ENCODE peak calls at places on chromosomes 12 and 14, in four cellular contexts. One of them, this sample, is unnamed.

GRCh38 chr14:77832301-77832700 is 32.4 kb downstream of the ADCK1 start:
- DNase-seq in A549: no peak
- DNase-seq in naive thymus-derived CD4-positive, alpha-beta T cell: no peak
- DNase-seq in left ventricle myocardium inferior: no peak
- DNase-seq in this sample: no peak

GRCh38 chr14:22653012-22653621 is 9.0 kb upstream of the OR6J1 start:
- DNase-seq in naive thymus-derived CD4-positive, alpha-beta T cell: peak
- DNase-seq in left ventricle myocardium inferior: peak
- DNase-seq in A549: peak
- DNase-seq in this sample: peak

GRCh38 chr12:100382327-100382726 is 25.5 kb downstream of the SLC17A8 start:
- DNase-seq in naive thymus-derived CD4-positive, alpha-beta T cell: no peak
- DNase-seq in A549: peak
- DNase-seq in left ventricle myocardium inferior: no peak
- DNase-seq in this sample: no peak

GRCh38 chr14:105050551-105050897 is 14.7 kb downstream of the GPR132 start:
- DNase-seq in A549: no peak
- DNase-seq in naive thymus-derived CD4-positive, alpha-beta T cell: no peak
- DNase-seq in left ventricle myocardium inferior: no peak
- DNase-seq in this sample: no peak

GRCh38 chr14:76204436-76205230 is 52.9 kb downstream of the GPATCH2L start:
- DNase-seq in left ventricle myocardium inferior: no peak
- DNase-seq in A549: no peak
- DNase-seq in naive thymus-derived CD4-positive, alpha-beta T cell: no peak
- DNase-seq in this sample: no peak

GRCh38 chr12:19220205-19220604 is 90.7 kb downstream of the PLEKHA5 start:
- DNase-seq in naive thymus-derived CD4-positive, alpha-beta T cell: no peak
- DNase-seq in A549: peak
- DNase-seq in left ventricle myocardium inferior: no peak
- DNase-seq in this sample: no peak

GRCh38 chr12:78753058-78753457 is 111.5 kb upstream of the SYT1 start:
- DNase-seq in naive thymus-derived CD4-positive, alpha-beta T cell: no peak
- DNase-seq in left ventricle myocardium inferior: no peak
- DNase-seq in A549: no peak
- DNase-seq in this sample: no peak

GRCh38 chr12:124992874-124993567 is 424 bp upstream of the BRI3BP start:
- DNase-seq in A549: peak
- DNase-seq in left ventricle myocardium inferior: no peak
- DNase-seq in naive thymus-derived CD4-positive, alpha-beta T cell: peak
- DNase-seq in this sample: peak

GRCh38 chr12:25797335-25797863 is 161.1 kb upstream of the RASSF8 start:
- DNase-seq in A549: no peak
- DNase-seq in left ventricle myocardium inferior: no peak
- DNase-seq in naive thymus-derived CD4-positive, alpha-beta T cell: no peak
- DNase-seq in this sample: no peak

GRCh38 chr12:3658327-3659163 is 94.4 kb downstream of the CRACR2A start:
- DNase-seq in naive thymus-derived CD4-positive, alpha-beta T cell: peak
- DNase-seq in left ventricle myocardium inferior: no peak
- DNase-seq in A549: no peak
- DNase-seq in this sample: peak

GRCh38 chr12:6140646-6141045 is 16.2 kb upstream of the VWF start:
- DNase-seq in A549: no peak
- DNase-seq in left ventricle myocardium inferior: no peak
- DNase-seq in naive thymus-derived CD4-positive, alpha-beta T cell: no peak
- DNase-seq in this sample: no peak

GRCh38 chr12:6146951-6147350 is 22.5 kb upstream of the VWF start:
- DNase-seq in naive thymus-derived CD4-positive, alpha-beta T cell: no peak
- DNase-seq in left ventricle myocardium inferior: no peak
- DNase-seq in A549: no peak
- DNase-seq in this sample: no peak

GRCh38 chr12:6146509-6146908 is 22.0 kb upstream of the VWF start:
- DNase-seq in A549: no peak
- DNase-seq in left ventricle myocardium inferior: no peak
- DNase-seq in naive thymus-derived CD4-positive, alpha-beta T cell: no peak
- DNase-seq in this sample: no peak

GRCh38 chr12:6145584-6145983 is 21.1 kb upstream of the VWF start:
- DNase-seq in left ventricle myocardium inferior: no peak
- DNase-seq in naive thymus-derived CD4-positive, alpha-beta T cell: no peak
- DNase-seq in A549: no peak
- DNase-seq in this sample: no peak

GRCh38 chr12:6141048-6141447 is 16.6 kb upstream of the VWF start:
- DNase-seq in A549: no peak
- DNase-seq in naive thymus-derived CD4-positive, alpha-beta T cell: peak
- DNase-seq in left ventricle myocardium inferior: no peak
- DNase-seq in this sample: no peak
- H3K27ac ChIP-seq in A549: no peak
- H3K27ac ChIP-seq in naive thymus-derived CD4-positive, alpha-beta T cell: peak
- H3K27ac ChIP-seq in left ventricle myocardium inferior: peak
- H3K27ac ChIP-seq in this sample: peak

DNA sequence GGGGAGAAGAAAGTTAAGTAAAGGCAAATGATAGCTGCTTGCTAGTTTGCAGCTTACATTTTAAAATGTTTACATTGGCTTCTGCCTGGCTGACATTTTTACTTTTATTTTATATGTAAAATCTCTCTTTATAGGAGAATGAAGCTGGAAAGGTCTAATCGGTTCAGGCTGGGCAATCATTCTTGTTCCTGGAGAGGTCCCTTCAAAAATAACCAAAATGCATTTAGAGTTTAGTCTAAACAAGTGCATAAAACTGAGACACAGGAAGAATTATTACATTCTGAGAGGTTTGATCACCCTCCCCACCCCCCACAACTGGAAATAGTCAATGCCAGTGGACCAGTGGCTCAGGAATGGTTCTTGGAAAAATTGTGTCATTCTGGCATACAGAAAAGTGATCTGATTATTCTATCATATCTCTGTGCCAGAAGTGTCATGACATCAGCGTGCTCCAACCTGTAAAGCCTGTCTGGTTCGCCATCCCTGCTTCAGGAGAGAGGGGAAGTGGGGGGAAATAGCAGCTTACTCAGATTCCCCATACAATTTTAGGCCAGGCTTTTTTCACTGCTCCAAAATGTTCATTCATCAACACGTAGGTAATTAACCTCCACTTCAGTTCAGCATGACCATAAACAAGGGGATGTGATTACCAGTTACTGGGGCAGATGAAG is 4.2 kb downstream of the PRICKLE1 start:
- DNase-seq in naive thymus-derived CD4-positive, alpha-beta T cell: no peak
- DNase-seq in A549: no peak
- DNase-seq in left ventricle myocardium inferior: no peak
- DNase-seq in this sample: no peak
- H3K4me3 ChIP-seq in naive thymus-derived CD4-positive, alpha-beta T cell: no peak
- H3K4me3 ChIP-seq in A549: no peak
- H3K4me3 ChIP-seq in left ventricle myocardium inferior: peak
- H3K4me3 ChIP-seq in this sample: no peak

DNA sequence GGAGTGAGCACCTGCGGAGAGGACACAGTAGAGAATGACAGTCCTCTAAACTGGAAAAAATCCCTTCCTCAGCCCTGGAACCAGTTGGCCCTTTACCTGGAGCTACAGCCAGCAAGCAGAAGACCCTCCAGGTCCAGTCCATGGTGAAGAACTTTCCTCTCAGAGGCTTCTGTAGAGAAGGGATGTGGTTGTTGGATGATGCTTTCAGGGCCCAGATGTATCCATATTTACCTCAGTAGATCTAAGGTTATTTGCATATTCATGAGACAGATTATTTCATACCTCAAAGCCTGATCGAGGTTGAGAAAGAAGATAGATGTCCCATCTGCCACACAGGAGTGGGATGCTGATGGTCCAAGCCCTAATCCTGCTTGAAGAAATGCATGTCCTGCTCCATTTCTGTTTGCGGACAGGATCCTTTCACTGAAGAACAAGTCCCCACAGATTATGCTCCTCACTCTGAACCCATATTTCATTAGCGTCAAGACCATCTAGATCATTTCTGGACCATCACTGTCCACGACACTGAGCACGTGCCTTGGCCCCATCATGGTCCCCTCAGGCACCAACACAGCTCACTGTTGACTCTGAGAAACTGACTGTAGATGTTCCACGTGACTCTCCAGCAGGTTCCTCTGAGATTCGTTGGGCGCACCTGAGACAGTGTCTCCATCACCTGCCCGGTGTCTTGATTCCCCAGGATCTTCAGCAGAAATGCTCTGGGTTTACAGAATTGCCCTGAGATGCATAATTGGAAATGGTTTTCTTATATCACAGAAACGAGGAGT is 985.2 kb downstream of the TMEM121 start:
- DNase-seq in A549: no peak
- DNase-seq in naive thymus-derived CD4-positive, alpha-beta T cell: no peak
- DNase-seq in left ventricle myocardium inferior: no peak
- DNase-seq in this sample: no peak
- H3K27ac ChIP-seq in A549: no peak
- H3K27ac ChIP-seq in naive thymus-derived CD4-positive, alpha-beta T cell: peak
- H3K27ac ChIP-seq in left ventricle myocardium inferior: no peak
- H3K27ac ChIP-seq in this sample: peak

GRCh38 chr14:21320913-21321312 is 41.0 kb downstream of the RPGRIP1 start:
- DNase-seq in left ventricle myocardium inferior: no peak
- DNase-seq in naive thymus-derived CD4-positive, alpha-beta T cell: no peak
- DNase-seq in A549: no peak
- DNase-seq in this sample: no peak
- H3K4me3 ChIP-seq in left ventricle myocardium inferior: no peak
- H3K4me3 ChIP-seq in naive thymus-derived CD4-positive, alpha-beta T cell: no peak
- H3K4me3 ChIP-seq in A549: no peak
- H3K4me3 ChIP-seq in this sample: no peak

GRCh38 chr12:41052441-41052840 is 135.7 kb upstream of the PDZRN4 start:
- DNase-seq in naive thymus-derived CD4-positive, alpha-beta T cell: no peak
- DNase-seq in A549: no peak
- DNase-seq in left ventricle myocardium inferior: no peak
- DNase-seq in this sample: no peak
- H3K27ac ChIP-seq in naive thymus-derived CD4-positive, alpha-beta T cell: no peak
- H3K27ac ChIP-seq in A549: no peak
- H3K27ac ChIP-seq in left ventricle myocardium inferior: no peak
- H3K27ac ChIP-seq in this sample: no peak